ENCODE peak calls at places on chromosomes 5 and 9, in six cellular contexts. O, Q, J, T, Z and L are unnamed samples.

GRCh38 chr9:114003756-114004155 is 74.3 kb downstream of the AMBP start:
- DNase-seq in J (no peak), T (no peak), O (no peak), Z (no peak), Q (no peak), L (no peak)

GRCh38 chr9:2560175-2560574 is 61.4 kb upstream of the VLDLR start:
- DNase-seq in Q (no peak), T (no peak), Z (no peak), O (no peak), J (no peak), L (no peak)

GRCh38 chr5:88290801-88291200 is 22.2 kb upstream of the TMEM161B start:
- DNase-seq in J (no peak), T (no peak), O (no peak), Z (no peak), Q (no peak), L (no peak)

GRCh38 chr5:39197556-39197955 is 21.8 kb downstream of the FYB1 start:
- DNase-seq in J (no peak), Q (peak), O (no peak), Z (no peak), T (no peak), L (no peak)

GRCh38 chr5:109173395-109173794 is 236.4 kb downstream of the PJA2 start:
- DNase-seq in Q (no peak), O (no peak), Z (no peak), T (no peak), J (no peak), L (no peak)

GRCh38 chr9:92770005-92770995 is 5.7 kb upstream of the BICD2 start:
- DNase-seq in Q (no peak), T (no peak), O (no peak), Z (peak), J (peak), L (no peak)

GRCh38 chr5:111937091-111937490 is 180.1 kb upstream of the NREP start:
- DNase-seq in Q (no peak), O (no peak), Z (no peak), J (no peak), T (no peak), L (no peak)

GRCh38 chr9:119793272-119793671 is 424.0 kb upstream of the BRINP1 start:
- DNase-seq in Q (no peak), T (no peak), Z (no peak), J (no peak), O (peak), L (no peak)

GRCh38 chr5:158807-159447 is 32.4 kb upstream of the LRRC14B start:
- DNase-seq in Q (no peak), T (no peak), Z (no peak), J (no peak), O (no peak), L (no peak)

GRCh38 chr9:100317706-100318105 is 35.0 kb downstream of the TEX10 start:
- DNase-seq in O (no peak), T (no peak), Q (no peak), Z (no peak), J (no peak), L (no peak)

GRCh38 chr5:141753971-141754713 is 72.1 kb upstream of the ARAP3 start:
- DNase-seq in T (no peak), Q (peak), Z (peak), J (peak), O (no peak), L (no peak)

GRCh38 chr9:8365466-8366160 is 566.0 kb upstream of the DMAC1 start:
- DNase-seq in Z (no peak), O (no peak), T (no peak), J (no peak), Q (no peak), L (no peak)

GRCh38 chr5:15757635-15758034 is 257.7 kb downstream of the FBXL7 start:
- DNase-seq in Z (no peak), Q (no peak), T (no peak), O (no peak), J (no peak), L (no peak)

GRCh38 chr5:15579193-15579990 is 79.4 kb downstream of the FBXL7 start:
- DNase-seq in J (no peak), Q (no peak), Z (no peak), O (no peak), T (no peak), L (no peak)

GRCh38 chr5:71873202-71873601 is 154.1 kb downstream of the CARTPT start:
- DNase-seq in Z (no peak), T (no peak), Q (no peak), J (no peak), O (no peak), L (no peak)

GRCh38 chr5:37370550-37370863 is 399 bp downstream of the NUP155 start:
- DNase-seq in J (no peak), T (no peak), O (no peak), Q (no peak), Z (no peak), L (no peak)

GRCh38 chr5:52693279-52693678 is 94.4 kb upstream of the ITGA1 start:
- DNase-seq in Z (no peak), Q (peak), T (peak), J (peak), O (no peak), L (peak)

GRCh38 chr5:109451161-109451560 is 41.4 kb upstream of the PJA2 start:
- DNase-seq in T (no peak), Z (no peak), O (peak), J (no peak), Q (no peak), L (no peak)

GRCh38 chr9:18976368-18977238 is 56.4 kb downstream of the SAXO1 start:
- DNase-seq in O (no peak), J (no peak), T (peak), Z (no peak), Q (no peak), L (no peak)

GRCh38 chr5:117623042-117623815 is 1048.6 kb upstream of the SEMA6A start:
- DNase-seq in Z (no peak), T (peak), J (no peak), Q (no peak), O (peak), L (no peak)

GRCh38 chr5:122112733-122113558 is 16.4 kb upstream of the ZNF474 start:
- DNase-seq in Q (no peak), O (no peak), Z (no peak), J (no peak), T (no peak), L (no peak)

GRCh38 chr9:111993319-111993718 is 96.7 kb downstream of the UGCG start:
- DNase-seq in O (no peak), Z (no peak), J (no peak), Q (no peak), T (no peak), L (no peak)

GRCh38 chr9:136648746-136649145 is 14.0 kb upstream of the EGFL7 start:
- DNase-seq in J (no peak), T (no peak), Q (no peak), O (no peak), Z (no peak), L (no peak)

GRCh38 chr5:149888280-149888679 is 56.3 kb downstream of the PDE6A start:
- DNase-seq in J (no peak), O (no peak), Z (no peak), Q (no peak), T (no peak), L (no peak)

GRCh38 chr5:84603557-84604185 is 219.0 kb upstream of the EDIL3 start:
- DNase-seq in Q (no peak), O (no peak), Z (no peak), J (no peak), T (peak), L (peak)

GRCh38 chr5:137631453-137631852 is 104.4 kb downstream of the KLHL3 start:
- DNase-seq in Z (no peak), Q (no peak), J (no peak), O (no peak), T (no peak), L (no peak)

GRCh38 chr5:9533096-9533495 is 12.8 kb downstream of the SEMA5A start:
- DNase-seq in J (no peak), O (no peak), T (no peak), Z (no peak), Q (no peak), L (no peak)

GRCh38 chr5:149274964-149275363 is 3.3 kb downstream of the AFAP1L1 start:
- DNase-seq in J (no peak), Z (no peak), Q (no peak), O (no peak), T (no peak), L (no peak)

GRCh38 chr5:119435436-119436132 is 16.7 kb upstream of the HSD17B4 start:
- DNase-seq in Z (peak), J (peak), O (no peak), Q (peak), T (peak), L (no peak)

GRCh38 chr5:61966991-61967390 is 339.0 kb upstream of the KIF2A start:
- DNase-seq in Z (no peak), T (peak), O (no peak), Q (no peak), J (no peak), L (no peak)

GRCh38 chr9:82130331-82131042 is 141.9 kb downstream of the SPATA31D1 start:
- DNase-seq in Z (no peak), J (no peak), O (no peak), T (no peak), Q (no peak), L (no peak)

GRCh38 chr9:69771775-69772418 is 12.1 kb upstream of the PTAR1 start:
- DNase-seq in Q (no peak), J (no peak), O (no peak), Z (no peak), T (no peak), L (peak)

GRCh38 chr5:96151891-96152290 is 190.2 kb upstream of the ELL2 start:
- DNase-seq in J (no peak), T (no peak), O (no peak), Q (no peak), Z (no peak), L (no peak)

GRCh38 chr5:172805736-172806255 is 28.3 kb upstream of the ERGIC1 start:
- DNase-seq in O (no peak), Z (no peak), J (no peak), T (no peak), Q (no peak), L (no peak)

GRCh38 chr9:35001803-35002502 is 12.4 kb downstream of the DNAJB5 start:
- DNase-seq in Q (no peak), Z (peak), O (no peak), J (no peak), T (no peak), L (no peak)

GRCh38 chr9:111030492-111030891 is 7.8 kb downstream of the LPAR1 start:
- DNase-seq in Q (no peak), T (no peak), Z (no peak), O (no peak), J (no peak), L (no peak)

GRCh38 chr5:138824924-138825863 is 49.9 kb downstream of the LRRTM2 start:
- DNase-seq in Z (peak), J (peak), T (peak), O (peak), Q (peak), L (no peak)

GRCh38 chr9:36966371-36967097 is 67.5 kb downstream of the PAX5 start:
- DNase-seq in J (no peak), O (no peak), T (no peak), Z (no peak), Q (no peak), L (no peak)

GRCh38 chr5:124599048-124599973 is 147.1 kb downstream of the ZNF608 start:
- DNase-seq in T (peak), Q (no peak), O (peak), Z (peak), J (peak), L (no peak)